ENCODE peak calls at places on chromosome 17, in six cellular contexts. One of them, this sample, is unnamed. For H3K9me3, the result is how much of the 10 kb centered on the place peaks cover.

GRCh38 chr17:68792873-68793272 is 162.3 kb downstream of the ABCA8 start:
- DNase-seq in adrenal gland: no peak
- DNase-seq in right atrium auricular region: no peak
- DNase-seq in heart right ventricle: no peak
- DNase-seq in tibial nerve: no peak
- DNase-seq in heart left ventricle: no peak
- DNase-seq in this sample: no peak

GRCh38 chr17:13293421-13293820 is 275.6 kb upstream of the ELAC2 start:
- DNase-seq in heart right ventricle: no peak
- DNase-seq in tibial nerve: no peak
- DNase-seq in heart left ventricle: no peak
- DNase-seq in right atrium auricular region: no peak
- DNase-seq in adrenal gland: no peak
- DNase-seq in this sample: no peak

GRCh38 chr17:68512967-68513474 is 791 bp downstream of the PRKAR1A start:
- DNase-seq in heart right ventricle: no peak
- DNase-seq in heart left ventricle: no peak
- DNase-seq in right atrium auricular region: peak
- DNase-seq in adrenal gland: no peak
- DNase-seq in tibial nerve: no peak
- DNase-seq in this sample: peak

GRCh38 chr17:39800540-39800939 is 62.8 kb downstream of the GRB7 start:
- DNase-seq in right atrium auricular region: no peak
- DNase-seq in heart left ventricle: no peak
- DNase-seq in adrenal gland: no peak
- DNase-seq in heart right ventricle: no peak
- DNase-seq in tibial nerve: no peak
- DNase-seq in this sample: no peak

GRCh38 chr17:42819939-42820535 is 4.0 kb downstream of the BECN1 start:
- DNase-seq in tibial nerve: no peak
- DNase-seq in adrenal gland: peak
- DNase-seq in right atrium auricular region: no peak
- DNase-seq in heart right ventricle: peak
- DNase-seq in heart left ventricle: peak
- DNase-seq in this sample: peak

GRCh38 chr17:81964081-81964849 is 3.3 kb upstream of the NOTUM start:
- DNase-seq in tibial nerve: no peak
- DNase-seq in heart right ventricle: no peak
- DNase-seq in right atrium auricular region: no peak
- DNase-seq in heart left ventricle: no peak
- DNase-seq in adrenal gland: no peak
- DNase-seq in this sample: no peak

GRCh38 chr17:40857535-40857934 is 9.5 kb downstream of the KRT12 start:
- DNase-seq in tibial nerve: no peak
- DNase-seq in right atrium auricular region: no peak
- DNase-seq in heart left ventricle: no peak
- DNase-seq in adrenal gland: no peak
- DNase-seq in heart right ventricle: no peak
- DNase-seq in this sample: no peak

GRCh38 chr17:41860254-41860931 is 4.8 kb downstream of the KLHL11 start:
- DNase-seq in right atrium auricular region: no peak
- DNase-seq in heart left ventricle: no peak
- DNase-seq in adrenal gland: no peak
- DNase-seq in heart right ventricle: no peak
- DNase-seq in tibial nerve: no peak
- DNase-seq in this sample: no peak

GRCh38 chr17:20941872-20942271 is 100.9 kb downstream of the USP22 start:
- DNase-seq in heart right ventricle: no peak
- DNase-seq in heart left ventricle: no peak
- DNase-seq in right atrium auricular region: no peak
- DNase-seq in tibial nerve: no peak
- DNase-seq in adrenal gland: no peak
- DNase-seq in this sample: no peak

GRCh38 chr17:20948984-20949777 is 93.6 kb downstream of the USP22 start:
- DNase-seq in tibial nerve: no peak
- DNase-seq in adrenal gland: no peak
- DNase-seq in right atrium auricular region: no peak
- DNase-seq in heart left ventricle: no peak
- DNase-seq in heart right ventricle: no peak
- DNase-seq in this sample: no peak

GRCh38 chr17:20944014-20944905 is 98.6 kb downstream of the USP22 start:
- DNase-seq in adrenal gland: peak
- DNase-seq in right atrium auricular region: no peak
- DNase-seq in tibial nerve: no peak
- DNase-seq in heart right ventricle: no peak
- DNase-seq in heart left ventricle: no peak
- DNase-seq in this sample: peak
- TF ChIP-seq CTCF in adrenal gland: no peak
- TF ChIP-seq CTCF in right atrium auricular region: no peak
- TF ChIP-seq CTCF in tibial nerve: no peak
- TF ChIP-seq CTCF in heart right ventricle: no peak
- TF ChIP-seq CTCF in heart left ventricle: no peak
- TF ChIP-seq CTCF in this sample: peak

GRCh38 chr17:66432996-66433556 is 130.7 kb downstream of the PRKCA start:
- DNase-seq in heart right ventricle: no peak
- DNase-seq in adrenal gland: no peak
- DNase-seq in tibial nerve: no peak
- DNase-seq in heart left ventricle: no peak
- DNase-seq in right atrium auricular region: no peak
- DNase-seq in this sample: no peak
- H3K27ac ChIP-seq in heart right ventricle: no peak
- H3K27ac ChIP-seq in adrenal gland: no peak
- H3K27ac ChIP-seq in tibial nerve: no peak
- H3K27ac ChIP-seq in heart left ventricle: peak
- H3K27ac ChIP-seq in right atrium auricular region: no peak
- H3K27ac ChIP-seq in this sample: no peak

DNA sequence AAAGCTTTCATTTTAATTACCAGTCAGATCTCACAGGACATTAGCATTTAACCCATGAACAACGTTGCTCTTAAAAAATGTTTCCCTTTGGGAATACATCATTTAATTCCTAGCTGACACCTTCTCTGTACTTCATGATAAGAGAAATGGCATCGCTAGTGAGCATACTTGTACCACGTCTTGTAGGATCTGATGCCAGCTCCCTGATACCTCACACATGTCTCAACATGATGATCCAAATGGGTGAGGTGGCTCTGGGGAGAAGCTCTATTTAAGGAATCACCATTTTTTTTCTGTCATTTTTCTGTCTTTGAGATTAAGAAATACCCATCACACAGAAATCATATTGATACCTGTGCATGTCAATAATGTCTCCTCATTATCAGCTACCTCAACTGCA is 772.1 kb upstream of the CA10 start:
- DNase-seq in adrenal gland: no peak
- DNase-seq in tibial nerve: no peak
- DNase-seq in heart right ventricle: no peak
- DNase-seq in heart left ventricle: no peak
- DNase-seq in right atrium auricular region: no peak
- DNase-seq in this sample: no peak
- H3K9me3 ChIP-seq in adrenal gland: under half
- H3K9me3 ChIP-seq in tibial nerve: under half
- H3K9me3 ChIP-seq in heart right ventricle: under half
- H3K9me3 ChIP-seq in heart left ventricle: under half
- H3K9me3 ChIP-seq in right atrium auricular region: under half
- H3K9me3 ChIP-seq in this sample: under half

DNA sequence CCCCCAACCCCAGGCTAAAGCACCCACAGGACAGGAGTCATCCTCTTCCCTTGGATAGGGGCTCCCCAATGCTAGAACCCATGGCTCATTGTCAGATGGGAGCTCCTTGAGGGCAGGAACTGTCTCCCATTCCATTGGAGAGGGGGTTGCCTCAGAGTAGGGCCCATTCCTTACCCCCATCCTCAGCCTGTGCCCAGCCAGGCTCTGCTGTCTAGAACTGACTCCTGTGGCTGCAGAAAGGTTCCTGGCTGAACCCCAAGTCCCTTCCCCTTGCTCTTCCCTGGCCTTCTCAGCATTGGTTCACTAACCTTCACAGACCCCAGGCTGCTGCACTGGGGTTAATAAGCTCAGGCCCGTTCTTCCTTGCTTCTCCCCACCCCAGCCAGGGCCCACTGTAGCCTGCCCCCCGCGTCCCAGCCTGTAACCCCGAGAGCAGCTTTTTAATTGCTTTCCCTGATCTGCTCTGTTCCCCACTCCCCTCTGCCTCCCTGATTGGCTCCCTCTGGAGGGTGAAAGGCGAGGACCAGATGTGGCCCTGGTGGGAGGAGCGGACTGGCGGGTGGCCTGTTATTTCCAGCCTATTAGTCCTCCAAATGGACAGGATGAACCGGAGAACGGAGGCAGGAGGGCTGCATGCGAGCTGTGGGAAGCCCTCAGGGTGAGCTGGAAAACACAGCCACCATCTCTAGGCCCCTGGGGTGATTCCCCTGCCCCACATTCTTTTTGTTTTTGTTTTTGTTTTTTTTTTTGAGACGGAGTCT is 6.0 kb upstream of the GFAP start:
- DNase-seq in adrenal gland: no peak
- DNase-seq in tibial nerve: no peak
- DNase-seq in heart right ventricle: no peak
- DNase-seq in right atrium auricular region: no peak
- DNase-seq in heart left ventricle: peak
- DNase-seq in this sample: no peak
- TF ChIP-seq CTCF in adrenal gland: no peak
- TF ChIP-seq CTCF in tibial nerve: no peak
- TF ChIP-seq CTCF in heart right ventricle: peak
- TF ChIP-seq CTCF in right atrium auricular region: no peak
- TF ChIP-seq CTCF in heart left ventricle: peak
- TF ChIP-seq CTCF in this sample: no peak

GRCh38 chr17:77148109-77148958 is 7.6 kb downstream of the SEC14L1 start:
- DNase-seq in heart left ventricle: no peak
- DNase-seq in heart right ventricle: no peak
- DNase-seq in right atrium auricular region: no peak
- DNase-seq in adrenal gland: peak
- DNase-seq in tibial nerve: no peak
- DNase-seq in this sample: no peak
- H3K27ac ChIP-seq in heart left ventricle: peak
- H3K27ac ChIP-seq in heart right ventricle: peak
- H3K27ac ChIP-seq in right atrium auricular region: peak
- H3K27ac ChIP-seq in adrenal gland: peak
- H3K27ac ChIP-seq in tibial nerve: peak
- H3K27ac ChIP-seq in this sample: no peak

DNA sequence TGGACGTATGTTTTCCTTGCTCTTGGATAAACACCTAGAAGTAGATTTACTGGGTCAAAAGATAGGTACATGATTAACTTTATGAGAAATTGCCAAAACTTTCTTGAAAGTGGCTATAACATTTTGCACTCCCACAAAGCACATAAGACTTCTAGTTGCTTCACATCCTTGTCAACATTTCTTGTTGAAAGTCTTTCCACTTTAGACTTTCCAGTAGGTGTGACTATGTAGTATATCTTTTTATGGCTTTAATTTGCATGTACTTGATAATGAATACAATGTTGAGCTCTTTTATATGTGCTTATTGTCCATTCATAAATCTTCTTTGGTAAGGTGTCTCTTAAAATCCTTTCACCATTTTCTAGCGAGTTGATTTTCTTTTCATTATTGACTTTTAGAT is 241.2 kb upstream of the RPL38 start:
- DNase-seq in tibial nerve: no peak
- DNase-seq in heart left ventricle: no peak
- DNase-seq in heart right ventricle: no peak
- DNase-seq in right atrium auricular region: no peak
- DNase-seq in adrenal gland: no peak
- DNase-seq in this sample: no peak
- H3K9me3 ChIP-seq in tibial nerve: under half
- H3K9me3 ChIP-seq in heart left ventricle: under half
- H3K9me3 ChIP-seq in heart right ventricle: under half
- H3K9me3 ChIP-seq in right atrium auricular region: under half
- H3K9me3 ChIP-seq in adrenal gland: under half
- H3K9me3 ChIP-seq in this sample: under half

GRCh38 chr17:48663134-48663924 is 37.2 kb upstream of the HOXB9 start:
- DNase-seq in adrenal gland: no peak
- DNase-seq in heart left ventricle: no peak
- DNase-seq in tibial nerve: no peak
- DNase-seq in heart right ventricle: no peak
- DNase-seq in right atrium auricular region: no peak
- DNase-seq in this sample: no peak
- TF ChIP-seq CTCF in adrenal gland: no peak
- TF ChIP-seq CTCF in heart left ventricle: no peak
- TF ChIP-seq CTCF in tibial nerve: no peak
- TF ChIP-seq CTCF in heart right ventricle: no peak
- TF ChIP-seq CTCF in right atrium auricular region: no peak
- TF ChIP-seq CTCF in this sample: no peak

DNA sequence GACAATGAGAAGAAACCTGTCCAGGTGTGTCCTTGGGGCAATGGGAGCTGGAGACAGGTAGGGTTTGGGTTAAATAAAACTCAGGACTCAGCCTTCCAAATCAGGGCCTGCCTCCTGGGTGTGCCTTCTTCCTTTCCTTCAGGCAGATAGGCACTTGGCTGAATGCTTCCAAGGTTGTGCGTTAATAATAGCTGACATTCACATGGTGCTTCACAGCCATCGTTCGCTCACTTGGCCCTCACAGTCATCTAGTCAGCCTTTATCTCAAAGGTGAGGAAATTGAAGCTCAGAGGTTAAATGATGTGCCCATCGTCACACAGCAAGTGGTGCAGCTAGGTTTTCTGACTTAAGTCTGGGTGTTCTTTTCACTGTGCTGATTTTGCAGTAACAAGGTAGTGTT is 9.5 kb downstream of the NFE2L1 start:
- DNase-seq in right atrium auricular region: no peak
- DNase-seq in adrenal gland: no peak
- DNase-seq in heart left ventricle: no peak
- DNase-seq in tibial nerve: no peak
- DNase-seq in heart right ventricle: no peak
- DNase-seq in this sample: no peak
- H3K27ac ChIP-seq in right atrium auricular region: peak
- H3K27ac ChIP-seq in adrenal gland: peak
- H3K27ac ChIP-seq in heart left ventricle: peak
- H3K27ac ChIP-seq in tibial nerve: no peak
- H3K27ac ChIP-seq in heart right ventricle: no peak
- H3K27ac ChIP-seq in this sample: no peak

This sample was measured in colonic mucosa.